ENCODE peak calls at places on chromosomes 12 and 14, in four cellular contexts. S is GM12878, N is K562, V is HepG2. U is an unnamed sample.

GRCh38 chr12:54759751-54760150 is 94.6 kb upstream of the MUCL1 start:
- DNase-seq in V (peak), N (peak), S (peak), U (peak)

GRCh38 chr12:86669010-86669409 is 412.8 kb upstream of the MGAT4C start:
- DNase-seq in S (no peak), V (no peak), N (no peak), U (no peak)

GRCh38 chr12:85872497-85873091 is 1.5 kb upstream of the NTS start:
- DNase-seq in V (peak), N (peak), S (no peak), U (peak)

GRCh38 chr12:1531654-1532366 is 62.6 kb downstream of the FBXL14 start:
- DNase-seq in V (no peak), S (peak), N (no peak), U (no peak)

GRCh38 chr12:51636581-51636980 is 45.5 kb downstream of the SCN8A start:
- DNase-seq in S (no peak), N (no peak), V (no peak), U (no peak)

GRCh38 chr14:99511421-99512109 is 30.4 kb downstream of the CCNK start:
- DNase-seq in S (no peak), V (no peak), N (no peak), U (no peak)

GRCh38 chr12:47235258-47236040 is 155.7 kb upstream of the AMIGO2 start:
- DNase-seq in S (no peak), N (no peak), V (no peak), U (no peak)

GRCh38 chr14:36438883-36439282 is 81.1 kb downstream of the NKX2-1 start:
- DNase-seq in V (no peak), N (no peak), S (no peak), U (no peak)

GRCh38 chr12:116885496-116885895 is 4.3 kb upstream of the HRK start:
- DNase-seq in V (no peak), N (no peak), S (no peak), U (no peak)

GRCh38 chr14:37090026-37090425 is 82.4 kb downstream of the SLC25A21 start:
- DNase-seq in V (no peak), S (no peak), N (no peak), U (no peak)

GRCh38 chr12:1517007-1517406 is 77.4 kb downstream of the FBXL14 start:
- DNase-seq in S (no peak), N (no peak), V (peak), U (peak)

GRCh38 chr12:106070611-106071010 is 68.1 kb downstream of the NUAK1 start:
- DNase-seq in V (no peak), S (no peak), N (no peak), U (no peak)

GRCh38 chr14:82410064-82410463 is 876.4 kb upstream of the SEL1L start:
- DNase-seq in N (no peak), S (no peak), V (no peak), U (no peak)

GRCh38 chr12:130460611-130461478 is 123.2 kb downstream of the PIWIL1 start:
- DNase-seq in N (no peak), V (no peak), S (no peak), U (no peak)

GRCh38 chr12:67026847-67027246 is 242.3 kb upstream of the CAND1 start:
- DNase-seq in S (no peak), N (no peak), V (no peak), U (no peak)

GRCh38 chr14:70901218-70901772 is 6.0 kb upstream of the PCNX1 start:
- DNase-seq in N (no peak), V (no peak), S (no peak), U (no peak)

GRCh38 chr14:48350971-48351370 is 675.6 kb upstream of the MDGA2 start:
- DNase-seq in N (no peak), S (no peak), V (no peak), U (no peak)

GRCh38 chr12:97148941-97149559 is 242.0 kb downstream of the NEDD1 start:
- DNase-seq in S (no peak), V (peak), N (peak), U (peak)

GRCh38 chr12:120365675-120366340 is 3.2 kb downstream of the MSI1 start:
- DNase-seq in N (no peak), S (no peak), V (peak), U (no peak)

GRCh38 chr14:44912041-44912869 is 49.5 kb downstream of the KLHL28 start:
- DNase-seq in S (no peak), N (no peak), V (no peak), U (no peak)

GRCh38 chr14:68504861-68505260 is 288.0 kb downstream of the ZFP36L1 start:
- DNase-seq in S (no peak), V (no peak), N (no peak), U (no peak)

GRCh38 chr12:96255077-96255476 is 60.9 kb downstream of the ELK3 start:
- DNase-seq in V (no peak), S (no peak), N (no peak), U (no peak)

GRCh38 chr12:46303039-46303666 is 34.3 kb upstream of the SLC38A1 start:
- DNase-seq in S (peak), V (peak), N (peak), U (peak)

GRCh38 chr12:112964915-112965314 is 13.4 kb upstream of the OAS2 start:
- DNase-seq in S (no peak), N (no peak), V (no peak), U (no peak)

GRCh38 chr12:91327136-91327535 is 144.5 kb upstream of the DCN start:
- DNase-seq in N (no peak), S (no peak), V (no peak), U (no peak)

GRCh38 chr12:86257173-86257572 is 982 bp upstream of the MGAT4C start:
- DNase-seq in V (no peak), N (no peak), S (no peak), U (no peak)

GRCh38 chr12:28936711-28937110 is 212.4 kb upstream of the FAR2 start:
- DNase-seq in N (no peak), V (no peak), S (no peak), U (no peak)

GRCh38 chr12:28936221-28936620 is 212.9 kb upstream of the FAR2 start:
- DNase-seq in V (no peak), S (no peak), N (no peak), U (no peak)

GRCh38 chr12:28933864-28934527 is 215.1 kb upstream of the FAR2 start:
- DNase-seq in V (no peak), S (no peak), N (no peak), U (no peak)

GRCh38 chr12:28930704-28931103 is 218.4 kb upstream of the FAR2 start:
- DNase-seq in S (no peak), V (no peak), N (no peak), U (no peak)

DNA sequence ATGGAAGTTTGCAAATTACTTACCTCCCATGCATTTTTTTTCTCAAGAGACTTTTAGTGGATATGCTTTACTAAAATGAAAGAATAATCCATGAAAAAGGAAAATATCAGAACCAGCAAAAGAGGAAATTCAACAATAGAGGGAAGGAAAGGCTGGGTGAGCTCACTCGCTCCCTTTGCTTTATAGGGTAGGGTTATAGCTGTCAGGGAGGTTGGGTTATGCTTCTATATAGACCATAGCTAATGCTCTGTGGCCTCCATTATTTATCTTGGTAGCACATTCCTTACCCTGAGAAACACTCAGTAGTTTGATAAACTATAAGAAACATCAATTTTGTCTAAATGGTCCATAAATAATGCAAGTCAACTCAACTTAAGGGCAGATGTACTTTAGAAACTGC is 215.9 kb upstream of the FAR2 start:
- DNase-seq in N (no peak), S (no peak), V (no peak), U (no peak)
- TF ChIP-seq TARDBP in N (no peak), S (no peak), V (no peak), U (no peak)

DNA sequence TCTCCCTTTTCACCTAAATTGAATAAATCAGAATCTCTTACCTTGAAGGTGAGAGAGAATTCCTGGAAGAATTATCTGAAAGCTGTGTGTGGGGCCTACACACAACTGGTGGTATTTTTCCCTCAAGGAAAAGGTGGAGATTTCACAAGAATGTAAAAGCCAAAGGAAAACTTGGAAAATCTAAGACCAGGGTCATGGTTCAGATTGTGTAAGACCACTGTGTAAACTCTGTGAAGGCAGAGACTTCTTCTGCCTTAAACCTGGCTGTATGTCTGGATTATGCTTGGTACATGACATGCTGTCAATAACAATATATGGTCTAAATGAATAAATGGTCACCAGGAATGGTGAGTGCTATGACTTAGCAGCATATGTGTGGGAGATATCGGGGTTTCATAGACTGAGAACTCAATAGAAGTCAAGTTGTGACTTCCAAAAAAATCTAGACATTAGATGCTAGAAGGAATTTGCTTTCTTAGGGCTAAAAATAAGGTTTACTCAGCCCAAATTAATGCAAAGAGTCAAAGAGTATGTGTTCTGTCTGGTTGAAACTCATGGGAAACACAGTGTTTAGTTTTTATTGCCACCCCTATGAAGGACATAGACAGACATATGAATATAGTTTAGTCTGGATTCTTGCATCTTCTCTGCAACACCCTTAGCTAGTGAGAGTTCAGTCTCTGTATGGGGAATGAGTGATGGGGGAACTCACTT is 163.7 kb downstream of the SNAPC1 start:
- DNase-seq in V (no peak), N (no peak), S (no peak), U (no peak)
- TF ChIP-seq FOXK2 in V (no peak), N (no peak), S (no peak), U (no peak)

DNA sequence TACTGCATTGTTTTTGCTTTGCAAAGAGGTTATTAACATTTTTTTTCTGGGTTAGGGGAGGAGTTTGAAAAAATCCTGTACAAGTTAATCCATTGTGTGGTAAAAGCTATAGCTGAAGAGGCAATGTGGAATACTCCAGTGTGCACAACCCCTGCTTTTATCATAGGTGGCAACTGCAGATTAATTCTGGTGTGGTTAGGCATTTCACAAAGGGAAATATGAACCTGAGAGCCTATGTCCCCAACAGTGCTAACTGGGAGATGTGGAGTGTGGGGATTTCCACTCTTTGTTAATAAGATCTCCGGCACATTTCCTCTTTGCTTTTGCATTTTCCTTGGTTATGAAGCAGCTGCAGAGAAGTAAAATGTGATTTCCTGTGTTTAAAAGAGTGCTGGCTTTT is 33.6 kb downstream of the PRORP start:
- DNase-seq in V (no peak), S (no peak), N (no peak), U (no peak)
- TF ChIP-seq TARDBP in V (no peak), S (no peak), N (no peak), U (no peak)

GRCh38 chr12:34397591-34398365 is 375.5 kb downstream of the ALG10 start:
- DNase-seq in S (no peak), N (peak), V (no peak), U (no peak)
- TF ChIP-seq FOXK2 in S (no peak), N (no peak), V (no peak), U (no peak)

DNA sequence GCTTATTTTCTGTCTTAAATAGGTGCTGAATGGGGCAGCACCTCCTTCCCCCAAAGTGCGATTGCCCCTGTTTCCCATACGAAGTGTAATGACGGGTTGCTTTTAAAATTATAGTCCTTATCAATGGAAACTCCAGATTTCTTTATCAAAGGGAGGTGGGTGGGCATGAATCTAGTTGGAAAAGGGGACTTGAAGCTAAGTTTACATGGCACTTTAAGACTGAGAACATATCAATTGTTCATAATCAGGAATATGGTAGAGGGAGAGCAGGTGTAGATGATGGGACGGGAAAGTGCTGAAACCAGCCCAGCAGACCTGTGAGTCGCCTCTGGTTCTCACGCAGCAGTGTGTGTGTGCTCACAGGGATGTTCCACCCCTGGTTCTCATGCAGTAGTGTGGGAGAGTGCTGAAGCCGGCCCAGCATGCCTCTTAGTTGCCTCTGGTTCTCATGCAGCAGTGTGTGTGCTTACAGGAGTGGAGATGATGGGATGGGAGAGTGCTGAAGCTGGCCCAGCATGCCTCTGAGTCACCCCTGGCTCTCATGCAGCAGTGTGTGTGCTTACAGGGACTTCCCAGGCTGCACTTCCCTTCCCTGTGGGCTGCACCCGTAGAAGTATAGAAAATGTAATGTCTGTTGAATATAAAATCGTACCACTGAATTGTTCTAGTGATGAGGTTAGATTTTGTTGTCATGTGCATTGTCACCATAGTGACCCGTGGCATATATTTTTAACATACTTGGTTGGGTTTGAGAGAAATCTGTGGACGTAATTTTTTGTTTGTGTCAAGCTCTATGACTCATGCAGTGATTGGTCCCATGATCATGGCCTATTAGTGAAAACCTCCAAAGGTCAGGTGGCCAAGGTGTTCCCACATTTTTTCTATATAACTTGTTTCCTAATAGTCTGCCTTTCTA is 51.6 kb downstream of the GPATCH2L start:
- DNase-seq in V (no peak), N (no peak), S (peak), U (no peak)
- TF ChIP-seq TARDBP in V (no peak), N (no peak), S (peak), U (no peak)

GRCh38 chr12:58359084-58359483 is 417.7 kb downstream of the ATP23 start:
- DNase-seq in N (no peak), S (no peak), V (no peak), U (no peak)
- TF ChIP-seq FOXK2 in N (no peak), S (no peak), V (no peak), U (no peak)

GRCh38 chr12:14979468-14979867 is 6.6 kb downstream of the PDE6H start:
- DNase-seq in S (no peak), N (no peak), V (no peak), U (no peak)

GRCh38 chr12:14970467-14970866 is 2.4 kb upstream of the PDE6H start:
- DNase-seq in S (no peak), V (no peak), N (peak), U (no peak)

GRCh38 chr12:14975451-14975850 is 2.6 kb downstream of the PDE6H start:
- DNase-seq in V (no peak), S (no peak), N (no peak), U (no peak)

GRCh38 chr12:14972816-14973215 is at the start of gene PDE6H:
- DNase-seq in N (no peak), S (no peak), V (no peak), U (no peak)

DNA sequence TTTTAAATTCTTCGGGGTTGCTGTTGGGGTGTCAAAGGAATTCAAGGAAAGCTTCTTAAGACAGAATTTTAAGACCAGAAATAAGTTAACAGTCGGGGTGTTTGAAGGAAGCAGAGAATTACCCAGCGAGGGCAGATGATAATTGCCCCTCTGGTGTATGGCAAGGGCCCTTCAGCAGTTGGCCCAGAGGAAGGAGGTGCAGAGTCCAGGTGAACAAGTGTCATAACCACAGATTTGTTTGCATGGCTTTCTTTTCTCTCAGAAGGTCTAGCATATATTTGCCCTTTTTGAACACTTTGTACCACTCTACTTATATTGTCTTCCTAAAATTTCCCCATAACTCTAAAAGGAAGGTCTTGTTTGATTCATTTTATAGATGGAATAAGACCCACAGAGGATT is 1.8 kb downstream of the PDE6H start:
- DNase-seq in V (no peak), S (no peak), N (no peak), U (no peak)
- TF ChIP-seq TARDBP in V (no peak), S (no peak), N (no peak), U (no peak)